ENCODE peak calls at places on chromosomes 1 and 21, in ten cellular contexts. B, H, R, Z, K, V, T, C, F and O are unnamed samples.

GRCh38 chr1:5943373-5944068 is 48.7 kb downstream of the NPHP4 start:
- DNase-seq in B (no peak), H (no peak), R (no peak), Z (no peak), K (no peak), V (no peak), T (no peak), C (no peak), F (no peak), O (no peak)

GRCh38 chr1:14914351-14914988 is 239.1 kb upstream of the TMEM51 start:
- DNase-seq in B (no peak), H (no peak), R (no peak), Z (no peak), K (no peak), V (no peak), T (no peak), C (no peak), F (no peak), O (no peak)

GRCh38 chr1:162626733-162627132 is 5.5 kb upstream of the DDR2 start:
- DNase-seq in B (no peak), H (no peak), R (no peak), Z (no peak), K (no peak), V (no peak), T (no peak), C (no peak), F (no peak), O (no peak)

GRCh38 chr1:28591708-28592313 is at the start of gene RAB42:
- DNase-seq in B (no peak), H (no peak), R (peak), Z (peak), K (no peak), V (no peak), T (peak), C (no peak), F (peak), O (no peak)

GRCh38 chr21:40793057-40793456 is 53.9 kb downstream of the DSCAM start:
- DNase-seq in B (no peak), H (no peak), R (no peak), Z (no peak), K (no peak), V (no peak), T (no peak), C (peak), F (no peak), O (no peak)

GRCh38 chr1:17198476-17199258 is 6.3 kb upstream of the PADI1 start:
- DNase-seq in B (no peak), H (no peak), R (no peak), Z (no peak), K (no peak), V (no peak), T (no peak), C (no peak), F (no peak), O (no peak)

GRCh38 chr1:41738475-41738874 is 180.2 kb downstream of the HIVEP3 start:
- DNase-seq in B (no peak), H (no peak), R (no peak), Z (no peak), K (no peak), V (no peak), T (no peak), C (no peak), F (no peak), O (no peak)

GRCh38 chr1:47688161-47688560 is 250.3 kb downstream of the FOXD2 start:
- DNase-seq in B (no peak), H (no peak), R (no peak), Z (no peak), K (no peak), V (no peak), T (no peak), C (no peak), F (no peak), O (no peak)

GRCh38 chr1:235417101-235417697 is 50.0 kb downstream of the TBCE start:
- DNase-seq in B (peak), H (peak), R (peak), Z (peak), K (peak), V (no peak), T (peak), C (peak), F (peak), O (peak)

GRCh38 chr1:155005076-155005971 is 2.7 kb downstream of the ZBTB7B start:
- DNase-seq in B (no peak), H (no peak), R (peak), Z (peak), K (no peak), V (no peak), T (peak), C (no peak), F (no peak), O (peak)

GRCh38 chr1:186680031-186681012 is at the start of gene PTGS2:
- DNase-seq in B (peak), H (peak), R (peak), Z (peak), K (peak), V (peak), T (peak), C (peak), F (peak), O (peak)

GRCh38 chr1:152398812-152399698 is 15.0 kb downstream of the CRNN start:
- DNase-seq in B (peak), H (no peak), R (no peak), Z (no peak), K (no peak), V (peak), T (no peak), C (no peak), F (no peak), O (peak)

GRCh38 chr1:88683516-88683847 is 591 bp upstream of the PKN2 start:
- DNase-seq in B (no peak), H (no peak), R (peak), Z (peak), K (peak), V (no peak), T (no peak), C (peak), F (peak), O (no peak)

GRCh38 chr1:223242971-223243370 is 99.9 kb upstream of the TLR5 start:
- DNase-seq in B (no peak), H (no peak), R (no peak), Z (no peak), K (no peak), V (no peak), T (no peak), C (no peak), F (no peak), O (no peak)

GRCh38 chr21:45235488-45235887 is 52.2 kb downstream of the POFUT2 start:
- DNase-seq in B (no peak), H (no peak), R (no peak), Z (no peak), K (no peak), V (no peak), T (no peak), C (no peak), F (no peak), O (no peak)

GRCh38 chr1:111738436-111739221 is 566 bp downstream of the INKA2 start:
- DNase-seq in B (peak), H (no peak), R (peak), Z (peak), K (peak), V (peak), T (peak), C (no peak), F (peak), O (peak)

GRCh38 chr1:29122662-29122986 is 1.1 kb downstream of the TMEM200B start:
- DNase-seq in B (peak), H (no peak), R (peak), Z (no peak), K (peak), V (no peak), T (peak), C (peak), F (peak), O (peak)

GRCh38 chr21:33373451-33373850 is 29.8 kb upstream of the IFNGR2 start:
- DNase-seq in B (no peak), H (no peak), R (no peak), Z (no peak), K (no peak), V (no peak), T (no peak), C (no peak), F (no peak), O (peak)

GRCh38 chr1:48753293-48753692 is 23.4 kb downstream of the BEND5 start:
- DNase-seq in B (no peak), H (no peak), R (no peak), Z (no peak), K (no peak), V (no peak), T (no peak), C (no peak), F (no peak), O (no peak)

GRCh38 chr1:226651041-226651731 is 87.9 kb downstream of the ITPKB start:
- DNase-seq in B (no peak), H (no peak), R (no peak), Z (no peak), K (no peak), V (no peak), T (no peak), C (no peak), F (no peak), O (no peak)

GRCh38 chr1:41811051-41811795 is 107.5 kb downstream of the HIVEP3 start:
- DNase-seq in B (peak), H (no peak), R (no peak), Z (no peak), K (no peak), V (no peak), T (peak), C (no peak), F (no peak), O (no peak)

GRCh38 chr1:17475729-17476128 is 36.3 kb upstream of the RCC2 start:
- DNase-seq in B (peak), H (no peak), R (no peak), Z (no peak), K (no peak), V (no peak), T (no peak), C (peak), F (no peak), O (peak)

GRCh38 chr1:117852846-117853555 is 76.4 kb downstream of the GDAP2 start:
- DNase-seq in B (no peak), H (no peak), R (no peak), Z (no peak), K (no peak), V (no peak), T (no peak), C (no peak), F (no peak), O (no peak)

GRCh38 chr1:115237507-115237906 is 100.5 kb downstream of the NGF start:
- DNase-seq in B (no peak), H (peak), R (no peak), Z (no peak), K (no peak), V (no peak), T (no peak), C (no peak), F (no peak), O (no peak)
- TF ChIP-seq CTCF in B (no peak), H (no peak), R (no peak), Z (no peak), K (no peak), V (no peak), T (no peak), C (no peak), F (no peak), O (no peak)

GRCh38 chr1:197599789-197600188 is 175.5 kb downstream of the DENND1B start:
- DNase-seq in B (no peak), H (no peak), R (no peak), Z (no peak), K (no peak), V (no peak), T (no peak), C (no peak), F (no peak), O (no peak)
- TF ChIP-seq CTCF in B (no peak), H (no peak), R (no peak), Z (no peak), K (no peak), V (no peak), T (no peak), C (no peak), F (no peak), O (no peak)

GRCh38 chr21:38460171-38460742 is 38.0 kb downstream of the ERG start:
- DNase-seq in B (peak), H (peak), R (no peak), Z (no peak), K (no peak), V (no peak), T (no peak), C (no peak), F (no peak), O (peak)
- TF ChIP-seq CTCF in B (no peak), H (no peak), R (no peak), Z (no peak), K (no peak), V (no peak), T (no peak), C (no peak), F (no peak), O (no peak)

DNA sequence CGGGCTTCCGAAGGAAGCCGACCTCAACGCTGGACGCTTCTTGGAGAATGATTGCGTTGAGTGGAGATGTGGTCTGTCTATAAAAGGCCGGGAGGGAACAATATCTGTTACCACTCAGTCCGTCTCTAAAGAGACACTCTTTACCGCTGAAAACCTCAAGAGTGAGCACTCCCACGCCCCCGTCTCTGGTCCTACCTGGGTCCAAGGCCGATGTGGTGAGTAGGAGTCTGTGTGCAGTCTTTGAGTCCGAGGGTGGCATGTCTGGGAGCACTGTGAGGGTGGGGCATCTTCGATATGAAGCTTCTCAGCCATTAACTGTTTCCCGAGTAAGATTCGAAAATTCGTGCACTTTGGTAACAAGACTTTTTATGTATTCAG is 579 bp downstream of the ZFP69 start:
- DNase-seq in B (peak), H (no peak), R (peak), Z (peak), K (no peak), V (no peak), T (peak), C (no peak), F (no peak), O (no peak)
- TF ChIP-seq CTCF in B (no peak), H (no peak), R (no peak), Z (no peak), K (no peak), V (no peak), T (no peak), C (no peak), F (no peak), O (no peak)

DNA sequence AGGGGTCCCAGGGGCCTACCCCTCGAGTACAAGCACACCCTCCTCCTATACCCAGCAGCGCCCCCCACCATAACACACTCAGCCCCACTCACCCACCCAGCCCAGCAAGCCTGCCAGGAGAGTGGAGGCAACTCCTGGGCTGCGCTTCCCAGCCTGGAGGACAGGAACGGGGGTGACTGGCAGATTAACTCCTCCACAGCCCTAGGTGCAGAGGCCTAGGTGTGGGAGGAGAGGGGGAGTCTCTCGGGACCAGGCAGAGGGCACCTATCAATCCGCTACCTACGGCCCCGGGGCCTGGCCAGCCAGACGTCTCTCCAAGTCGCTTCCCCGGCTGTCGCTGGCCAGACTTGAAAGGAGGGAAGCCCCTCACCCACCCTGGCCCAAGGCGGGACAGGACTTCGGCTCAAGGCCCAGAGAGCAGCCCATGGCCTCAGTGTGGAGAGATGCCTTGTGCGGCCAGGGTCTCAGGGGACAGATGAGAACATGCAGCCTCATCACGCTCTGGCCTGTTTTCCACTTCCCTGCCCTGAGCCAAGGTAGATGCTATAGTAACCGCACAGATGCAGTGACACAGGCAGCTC is 24.9 kb downstream of the MATN1 start:
- DNase-seq in B (peak), H (no peak), R (peak), Z (no peak), K (no peak), V (no peak), T (no peak), C (no peak), F (no peak), O (no peak)
- TF ChIP-seq CTCF in B (no peak), H (no peak), R (no peak), Z (no peak), K (no peak), V (no peak), T (no peak), C (no peak), F (no peak), O (no peak)

GRCh38 chr1:170581041-170581440 is 49.1 kb downstream of the GORAB start:
- DNase-seq in B (no peak), H (no peak), R (no peak), Z (no peak), K (no peak), V (no peak), T (no peak), C (no peak), F (no peak), O (no peak)
- TF ChIP-seq CTCF in B (no peak), H (no peak), R (no peak), Z (no peak), K (no peak), V (no peak), T (no peak), C (no peak), F (no peak), O (no peak)